ENCODE peak calls at places on chromosomes 6 and 20, in five cellular contexts. F, V, G, M and A are unnamed samples.

GRCh38 chr6:2542858-2543218 is 207.9 kb downstream of the MYLK4 start:
- DNase-seq in G (no peak), V (peak; percentile 49), M (no peak), F (no peak), A (peak; percentile 10)

GRCh38 chr6:69705954-69706353 is 90.9 kb downstream of the LMBRD1 start:
- DNase-seq in F (no peak), M (no peak), V (no peak), G (no peak), A (no peak)

GRCh38 chr6:20569000-20569610 is 34.8 kb downstream of the CDKAL1 start:
- DNase-seq in G (no peak), V (peak; percentile 39), F (no peak), M (no peak), A (peak; percentile 38)

GRCh38 chr20:62953167-62953838 is 794 bp downstream of the SLC17A9 start:
- DNase-seq in M (peak; percentile 55), G (no peak), F (no peak), V (no peak), A (peak; percentile 13)

GRCh38 chr20:41848180-41848579 is 230.0 kb upstream of the CHD6 start:
- DNase-seq in V (no peak), G (no peak), M (no peak), F (no peak), A (no peak)

GRCh38 chr6:3023663-3024483 is 24.2 kb downstream of the NQO2 start:
- DNase-seq in F (peak; percentile 98), M (peak; percentile 98), G (peak; percentile 47), V (no peak), A (peak; percentile 93)

GRCh38 chr6:164359036-164359435 is 944.5 kb downstream of the QKI start:
- DNase-seq in M (no peak), F (no peak), V (no peak), G (no peak), A (no peak)

GRCh38 chr20:53395188-53395923 is 198.3 kb downstream of the ZNF217 start:
- DNase-seq in V (no peak), F (no peak), M (no peak), G (no peak), A (no peak)

GRCh38 chr20:62358728-62359490 is 8.2 kb downstream of the LAMA5 start:
- DNase-seq in G (no peak), M (peak; percentile 53), F (no peak), V (no peak), A (no peak)

GRCh38 chr6:137489410-137490371 is 4.5 kb downstream of the OLIG3 start:
- DNase-seq in G (no peak), M (no peak), F (no peak), V (no peak), A (no peak)

GRCh38 chr6:136284909-136285308 is 4.7 kb downstream of the BCLAF1 start:
- DNase-seq in V (peak; percentile 10), F (peak; percentile 45), M (no peak), G (no peak), A (peak; percentile 44)

GRCh38 chr6:56955171-56956155 is 556 bp downstream of the BEND6 start:
- DNase-seq in G (peak; percentile 83), F (peak; percentile 85), V (peak; percentile 42), M (peak; percentile 90), A (peak; percentile 91)

GRCh38 chr6:163897669-163898068 is 483.2 kb downstream of the QKI start:
- DNase-seq in F (no peak), G (no peak), V (no peak), M (no peak), A (no peak)

GRCh38 chr20:24443436-24443835 is 26.0 kb upstream of the SYNDIG1 start:
- DNase-seq in M (no peak), F (no peak), V (no peak), G (no peak), A (no peak)

GRCh38 chr6:21219856-21220255 is 373.7 kb upstream of the SOX4 start:
- DNase-seq in V (no peak), M (no peak), F (no peak), G (no peak), A (no peak)

GRCh38 chr6:14822689-14823088 is 423.2 kb upstream of the JARID2 start:
- DNase-seq in F (no peak), G (no peak), M (no peak), V (no peak), A (peak; percentile 25)

GRCh38 chr6:11232968-11233626 is 629 bp upstream of the NEDD9 start:
- DNase-seq in F (peak; percentile 24), M (no peak), G (no peak), V (no peak), A (no peak)

GRCh38 chr6:120894077-120894476 is 440.2 kb downstream of the TBC1D32 start:
- DNase-seq in M (no peak), G (no peak), V (no peak), F (no peak), A (no peak)

GRCh38 chr20:31505903-31506302 is 8.3 kb upstream of the HM13 start:
- DNase-seq in G (no peak), F (no peak), V (no peak), M (no peak), A (no peak)

GRCh38 chr20:23534801-23535593 is 33.3 kb downstream of the CST9L start:
- DNase-seq in V (no peak), G (no peak), M (no peak), F (no peak), A (no peak)

GRCh38 chr20:31676534-31677030 is 38.9 kb downstream of the COX4I2 start:
- DNase-seq in G (no peak), M (no peak), F (no peak), V (no peak), A (no peak)

GRCh38 chr20:35215066-35215956 is 11.2 kb upstream of the MMP24 start:
- DNase-seq in G (no peak), F (peak; percentile 34), M (no peak), V (peak; percentile 3), A (peak; percentile 32)

GRCh38 chr6:39841291-39841690 is 49.1 kb downstream of the DAAM2 start:
- DNase-seq in M (no peak), V (no peak), G (no peak), F (no peak), A (no peak)

GRCh38 chr20:37413354-37413753 is 67.4 kb downstream of the SRC start:
- DNase-seq in F (no peak), M (no peak), G (no peak), V (no peak), A (no peak)

GRCh38 chr6:169556758-169557505 is 144.9 kb downstream of the WDR27 start:
- DNase-seq in M (no peak), G (no peak), V (no peak), F (no peak), A (peak; percentile 17)

GRCh38 chr20:6566821-6567220 is 200.7 kb upstream of the BMP2 start:
- DNase-seq in G (no peak), M (no peak), F (peak; percentile 46), V (no peak), A (peak; percentile 82)

GRCh38 chr20:977021-977420 is 25.1 kb downstream of the RSPO4 start:
- DNase-seq in F (no peak), M (no peak), V (no peak), G (no peak), A (no peak)

GRCh38 chr6:11810039-11810541 is 31.5 kb upstream of the ADTRP start:
- DNase-seq in M (peak; percentile 71), F (peak; percentile 70), G (peak; percentile 9), V (peak; percentile 83), A (peak; percentile 89)

GRCh38 chr20:20312562-20312961 is 55.3 kb upstream of the INSM1 start:
- DNase-seq in V (no peak), M (no peak), G (no peak), F (no peak), A (no peak)

GRCh38 chr6:44234101-44235090 is 11.0 kb downstream of the SLC29A1 start:
- DNase-seq in M (peak; percentile 96), G (peak; percentile 81), V (no peak), F (peak; percentile 82), A (peak; percentile 87)

GRCh38 chr6:7417684-7418083 is 28.1 kb downstream of the RIOK1 start:
- DNase-seq in G (no peak), V (no peak), F (no peak), M (no peak), A (no peak)

GRCh38 chr6:115441671-115442070 is 619.0 kb downstream of the FRK start:
- DNase-seq in M (no peak), G (no peak), F (peak; percentile 29), V (no peak), A (peak; percentile 78)

GRCh38 chr20:21971436-21971835 is 266.0 kb downstream of the PAX1 start:
- DNase-seq in M (no peak), F (no peak), G (no peak), V (no peak), A (peak; percentile 60)

GRCh38 chr6:5256952-5257351 is 3.8 kb downstream of the LYRM4 start:
- DNase-seq in M (no peak), V (no peak), F (no peak), G (no peak), A (no peak)

GRCh38 chr6:106451419-106451818 is 90.9 kb downstream of the CRYBG1 start:
- DNase-seq in G (no peak), V (no peak), F (no peak), M (no peak), A (peak; percentile 36)

GRCh38 chr6:25341923-25342619 is 62.9 kb downstream of the CARMIL1 start:
- DNase-seq in V (no peak), F (no peak), G (no peak), M (no peak), A (no peak)

GRCh38 chr20:40564997-40565680 is 123.9 kb downstream of the MAFB start:
- DNase-seq in M (no peak), V (peak; percentile 63), G (no peak), F (peak; percentile 76), A (peak; percentile 52)